ENCODE peak calls at places on chromosomes 5 and 9, in five cellular contexts. X is OCI-LY7; M is stimulated activated CD4-positive, alpha-beta T cell treated with anti-CD3 and anti-CD28 coated beads, Interleukin-1b, Interleukin-23, amount 100 ng/mL, for 4 hours; G is GM12865; Q is chondrocyte. Y is an unnamed sample.
A peak's percentile ranks its signal among the peaks of the same experiment; 100 is the strongest.

GRCh38 chr9:34550681-34551270 is 28.0 kb upstream of the ENHO start:
- DNase-seq in G (no peak), X (no peak), Q (peak; percentile 73), M (no peak), Y (no peak)

GRCh38 chr9:38371495-38371894 is 21.0 kb upstream of the ALDH1B1 start:
- DNase-seq in Q (no peak), X (peak; percentile 21), M (no peak), G (peak; percentile 70), Y (no peak)

GRCh38 chr5:120055858-120056257 is 408.2 kb upstream of the PRR16 start:
- DNase-seq in M (no peak), X (no peak), Q (no peak), G (peak; percentile 5), Y (no peak)

GRCh38 chr9:37255187-37255586 is 134.8 kb downstream of the ZCCHC7 start:
- DNase-seq in M (no peak), G (no peak), Q (no peak), X (no peak), Y (no peak)

GRCh38 chr5:140238756-140239155 is 63.8 kb downstream of the CYSTM1 start:
- DNase-seq in G (no peak), X (no peak), M (no peak), Q (no peak), Y (no peak)

GRCh38 chr9:138103824-138104206 is 226.2 kb downstream of the CACNA1B start:
- DNase-seq in Q (peak; percentile 85), X (no peak), G (no peak), M (no peak), Y (no peak)

GRCh38 chr9:19232830-19233194 is 2.3 kb downstream of the DENND4C start:
- DNase-seq in Q (no peak), M (no peak), X (peak; percentile 30), G (peak; percentile 71), Y (no peak)

GRCh38 chr9:33748633-33749304 is 46.6 kb upstream of the PRSS3 start:
- DNase-seq in G (no peak), M (no peak), Q (no peak), X (no peak), Y (no peak)

GRCh38 chr5:59746261-59746765 is 147.2 kb downstream of the PDE4D start:
- DNase-seq in X (no peak), G (peak; percentile 14), M (no peak), Q (no peak), Y (no peak)

GRCh38 chr9:124008855-124009834 is 2.4 kb upstream of the LHX2 start:
- DNase-seq in M (no peak), G (no peak), X (no peak), Q (peak; percentile 77), Y (peak; percentile 81)

GRCh38 chr5:154071799-154072781 is 33.3 kb downstream of the MFAP3 start:
- DNase-seq in Q (no peak), X (peak; percentile 76), M (peak; percentile 83), G (peak; percentile 85), Y (peak; percentile 77)

GRCh38 chr9:116975119-116975518 is 288.0 kb downstream of the TRIM32 start:
- DNase-seq in G (no peak), X (no peak), Q (no peak), M (no peak), Y (no peak)

GRCh38 chr5:27911216-27911615 is 872.8 kb upstream of the CDH9 start:
- DNase-seq in G (no peak), X (no peak), Q (no peak), M (no peak), Y (no peak)

GRCh38 chr5:60415443-60415842 is 284.5 kb downstream of the DEPDC1B start:
- DNase-seq in Q (peak; percentile 80), X (no peak), M (no peak), G (no peak), Y (no peak)

GRCh38 chr9:99137225-99137624 is 32.3 kb downstream of the TGFBR1 start:
- DNase-seq in G (no peak), X (no peak), Q (no peak), M (no peak), Y (no peak)

GRCh38 chr5:35436441-35437057 is 181.1 kb upstream of the SPEF2 start:
- DNase-seq in Q (no peak), G (peak; percentile 52), X (peak; percentile 37), M (no peak), Y (no peak)

GRCh38 chr9:69204869-69205268 is 30.8 kb downstream of the TJP2 start:
- DNase-seq in M (no peak), G (no peak), X (no peak), Q (no peak), Y (no peak)

Y was measured in H9.